ENCODE peak calls at places on chromosomes 7 and 10, in six cellular contexts. C is fibroblast of lung, V is right atrium auricular region, T is PC-3, K is brain microvascular endothelial cell, S is SJSA1. N is an unnamed sample.

GRCh38 chr7:27361522-27361921 is 118.9 kb downstream of the EVX1 start:
- DNase-seq in K (no peak), T (no peak), C (no peak), S (no peak), V (no peak), N (no peak)

GRCh38 chr10:75379234-75379724 is 22.3 kb downstream of the ZNF503 start:
- DNase-seq in K (no peak), T (no peak), C (peak), V (no peak), S (no peak), N (no peak)

GRCh38 chr7:111224354-111225231 is 133.7 kb downstream of the LRRN3 start:
- DNase-seq in K (no peak), S (no peak), T (no peak), V (no peak), C (no peak), N (no peak)

GRCh38 chr10:15121707-15122106 is 24.6 kb downstream of the RPP38 start:
- DNase-seq in V (no peak), S (no peak), C (peak), K (no peak), T (peak), N (no peak)

GRCh38 chr10:34475222-34475621 is 339.9 kb downstream of the PARD3 start:
- DNase-seq in S (no peak), V (no peak), T (peak), C (peak), K (no peak), N (no peak)

GRCh38 chr10:124110882-124111281 is 17.5 kb upstream of the CHST15 start:
- DNase-seq in C (no peak), K (no peak), S (no peak), T (no peak), V (no peak), N (no peak)

GRCh38 chr7:29915481-29916215 is 74.0 kb downstream of the SCRN1 start:
- DNase-seq in T (no peak), S (no peak), C (no peak), V (no peak), K (peak), N (no peak)

GRCh38 chr7:137990251-137990901 is 11.5 kb downstream of the CREB3L2 start:
- DNase-seq in K (peak), S (peak), T (no peak), V (no peak), C (peak), N (no peak)

GRCh38 chr10:104527013-104527412 is 114.1 kb upstream of the SORCS3 start:
- DNase-seq in V (no peak), C (no peak), S (no peak), K (no peak), T (no peak), N (no peak)

GRCh38 chr7:100435401-100436304 is 644 bp downstream of the PPP1R35 start:
- DNase-seq in T (peak), S (no peak), V (no peak), C (no peak), K (no peak), N (no peak)

GRCh38 chr7:18958627-18959026 is 158.8 kb downstream of the TWIST1 start:
- DNase-seq in C (peak), T (peak), V (no peak), K (peak), S (no peak), N (no peak)

GRCh38 chr10:112261281-112261822 is 21.8 kb upstream of the TECTB start:
- DNase-seq in V (no peak), K (no peak), T (no peak), S (no peak), C (peak), N (no peak)

GRCh38 chr10:91090761-91091529 is 129.5 kb upstream of the PCGF5 start:
- DNase-seq in K (peak), S (no peak), C (peak), T (no peak), V (no peak), N (no peak)

GRCh38 chr10:95456486-95456885 is 104.7 kb downstream of the SORBS1 start:
- DNase-seq in K (no peak), V (no peak), C (no peak), T (no peak), S (no peak), N (no peak)

GRCh38 chr7:35749548-35749947 is 51.3 kb upstream of the SEPTIN7 start:
- DNase-seq in K (no peak), C (peak), T (no peak), V (no peak), S (no peak), N (no peak)

GRCh38 chr7:155533827-155534690 is 12.3 kb downstream of the CNPY1 start:
- DNase-seq in C (peak), V (no peak), T (no peak), K (no peak), S (no peak), N (peak)

DNA sequence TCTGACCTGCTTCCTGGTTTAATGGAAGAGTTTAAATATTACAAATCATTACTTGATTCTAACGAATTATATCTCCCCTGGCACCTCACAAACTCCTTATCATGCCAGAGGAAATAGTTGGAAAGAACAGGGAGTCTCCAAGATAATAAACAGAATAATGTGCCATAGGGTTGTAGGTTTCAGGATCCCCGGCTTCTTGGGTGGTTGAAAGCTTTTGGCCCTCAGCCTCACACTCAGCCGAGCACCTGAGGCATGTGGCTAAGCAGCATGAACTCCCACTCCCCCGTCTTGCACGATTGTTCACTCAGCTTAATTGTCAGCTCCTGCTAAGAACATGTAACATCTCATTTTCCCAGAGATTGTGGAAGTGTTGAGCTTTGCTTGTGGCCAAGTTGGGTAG is 80.0 kb downstream of the FZD1 start:
- DNase-seq in C (no peak), V (no peak), T (no peak), K (no peak), S (no peak), N (no peak)
- H3K27ac ChIP-seq in C (no peak), V (no peak), T (no peak), K (no peak), S (no peak), N (no peak)

GRCh38 chr7:131109011-131109756 is 218.5 kb upstream of the MKLN1 start:
- DNase-seq in T (peak), K (no peak), V (no peak), S (no peak), C (peak), N (no peak)
- H3K27ac ChIP-seq in T (peak), K (peak), V (peak), S (peak), C (peak), N (no peak)

GRCh38 chr7:102426268-102427031 is 6.9 kb upstream of the ORAI2 start:
- DNase-seq in S (no peak), C (no peak), T (no peak), K (no peak), V (no peak), N (no peak)

GRCh38 chr7:102424787-102425218 is 8.6 kb upstream of the ORAI2 start:
- DNase-seq in C (no peak), K (no peak), S (no peak), T (no peak), V (no peak), N (no peak)

GRCh38 chr7:102421706-102422105 is 11.7 kb upstream of the ORAI2 start:
- DNase-seq in C (no peak), S (no peak), T (no peak), V (no peak), K (no peak), N (no peak)

GRCh38 chr7:102425639-102426267 is 7.6 kb upstream of the ORAI2 start:
- DNase-seq in C (no peak), K (no peak), V (peak), T (no peak), S (no peak), N (no peak)

GRCh38 chr7:102424129-102424551 is 9.2 kb upstream of the ORAI2 start:
- DNase-seq in V (no peak), K (no peak), T (no peak), C (no peak), S (peak), N (no peak)
- H3K27ac ChIP-seq in V (no peak), K (no peak), T (no peak), C (no peak), S (peak), N (no peak)

GRCh38 chr7:45699726-45700390 is 125.7 kb downstream of the ADCY1 start:
- DNase-seq in V (peak), S (peak), K (no peak), C (no peak), T (no peak), N (no peak)
- H3K27ac ChIP-seq in V (no peak), S (no peak), K (no peak), C (no peak), T (no peak), N (no peak)

DNA sequence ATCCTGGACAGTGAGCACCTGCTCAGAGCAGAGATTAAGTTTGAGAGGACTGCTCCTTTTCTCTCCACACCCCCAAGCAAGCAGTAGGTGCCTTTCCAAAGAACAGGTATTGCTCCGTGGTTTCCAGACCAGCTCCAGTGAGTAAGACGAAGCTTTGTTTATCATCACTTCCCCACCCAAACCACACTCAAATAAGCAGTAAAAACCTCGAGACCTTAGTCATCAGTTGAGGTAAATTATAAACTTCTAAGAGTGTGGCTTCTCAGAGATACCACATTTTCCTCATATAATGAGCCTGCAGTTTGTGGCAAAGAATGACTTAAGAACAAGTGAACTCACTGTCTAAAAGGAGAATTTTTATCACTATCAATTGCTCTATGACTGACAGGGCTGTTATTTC is 50.0 kb upstream of the GRB10 start:
- DNase-seq in K (peak), C (peak), V (no peak), T (peak), S (no peak), N (no peak)
- H3K27ac ChIP-seq in K (no peak), C (no peak), V (no peak), T (peak), S (no peak), N (no peak)

DNA sequence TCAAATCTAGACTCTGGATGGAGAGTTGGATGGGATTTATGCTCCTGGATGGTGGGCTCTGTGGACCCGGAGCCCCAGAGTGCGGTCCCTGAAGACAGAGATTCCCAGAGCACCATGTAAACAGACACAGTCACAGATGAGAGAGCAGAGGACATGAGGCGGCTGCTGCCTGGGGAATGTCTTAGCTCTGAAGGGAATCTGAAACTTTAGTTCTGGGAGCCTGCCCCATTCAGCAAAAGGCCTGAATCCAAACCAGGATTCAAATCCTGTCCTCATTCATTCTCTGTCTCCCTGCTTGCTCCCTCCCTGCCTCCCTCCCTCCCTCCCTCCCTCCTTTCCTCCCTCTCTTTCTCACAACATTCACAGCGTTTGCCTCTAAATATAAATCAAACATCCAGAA is 49.5 kb upstream of the CALD1 start:
- DNase-seq in S (no peak), V (no peak), T (no peak), K (no peak), C (no peak), N (no peak)
- H3K27ac ChIP-seq in S (peak), V (peak), T (no peak), K (peak), C (peak), N (no peak)

GRCh38 chr7:98283127-98283886 is 1.8 kb downstream of the BRI3 start:
- DNase-seq in K (peak), T (peak), V (no peak), S (no peak), C (peak), N (no peak)
- H3K27ac ChIP-seq in K (peak), T (peak), V (peak), S (no peak), C (peak), N (no peak)

GRCh38 chr7:101923276-101923985 is 106.0 kb downstream of the CUX1 start:
- DNase-seq in V (no peak), S (no peak), K (peak), T (no peak), C (no peak), N (no peak)
- H3K27ac ChIP-seq in V (peak), S (peak), K (peak), T (peak), C (peak), N (no peak)

N was measured in iPS DF 6.9.